ENCODE peak calls at places on chromosome 19, in ten cellular contexts. One of them, this sample, is unnamed. For H3K4me1, the result is how much of the 10 kb centered on the place peaks cover.

GRCh38 chr19:52992109-52993004 is 21.4 kb upstream of the ERVV-1 start:
- DNase-seq in endothelial cell of umbilical vein: peak
- DNase-seq in spleen: peak
- DNase-seq in upper lobe of left lung: no peak
- DNase-seq in uterus: peak
- DNase-seq in IMR-90: no peak
- DNase-seq in adrenal gland: no peak
- DNase-seq in A549: no peak
- DNase-seq in HCT116: no peak
- DNase-seq in esophagus squamous epithelium: no peak
- DNase-seq in this sample: peak

GRCh38 chr19:18897108-18898029 is 1.4 kb upstream of the CERS1 start:
- DNase-seq in endothelial cell of umbilical vein: no peak
- DNase-seq in spleen: peak
- DNase-seq in upper lobe of left lung: no peak
- DNase-seq in uterus: no peak
- DNase-seq in IMR-90: no peak
- DNase-seq in adrenal gland: no peak
- DNase-seq in A549: no peak
- DNase-seq in HCT116: no peak
- DNase-seq in esophagus squamous epithelium: no peak
- DNase-seq in this sample: no peak

GRCh38 chr19:4969772-4970531 is 1.0 kb downstream of the KDM4B start:
- DNase-seq in endothelial cell of umbilical vein: peak
- DNase-seq in spleen: peak
- DNase-seq in upper lobe of left lung: peak
- DNase-seq in uterus: no peak
- DNase-seq in IMR-90: no peak
- DNase-seq in adrenal gland: peak
- DNase-seq in A549: no peak
- DNase-seq in HCT116: no peak
- DNase-seq in esophagus squamous epithelium: no peak
- DNase-seq in this sample: no peak

GRCh38 chr19:51272183-51272817 is 21.4 kb downstream of the SIGLECL1 start:
- DNase-seq in endothelial cell of umbilical vein: no peak
- DNase-seq in spleen: peak
- DNase-seq in upper lobe of left lung: no peak
- DNase-seq in uterus: no peak
- DNase-seq in IMR-90: no peak
- DNase-seq in adrenal gland: no peak
- DNase-seq in A549: no peak
- DNase-seq in HCT116: no peak
- DNase-seq in esophagus squamous epithelium: no peak
- DNase-seq in this sample: no peak

GRCh38 chr19:3608750-3609322 is 2.2 kb upstream of the TBXA2R start:
- DNase-seq in endothelial cell of umbilical vein: peak
- DNase-seq in spleen: no peak
- DNase-seq in upper lobe of left lung: peak
- DNase-seq in uterus: no peak
- DNase-seq in IMR-90: no peak
- DNase-seq in adrenal gland: peak
- DNase-seq in A549: no peak
- DNase-seq in HCT116: no peak
- DNase-seq in esophagus squamous epithelium: no peak
- DNase-seq in this sample: peak

GRCh38 chr19:7507884-7508283 is 8.0 kb upstream of the ZNF358 start:
- DNase-seq in endothelial cell of umbilical vein: peak
- DNase-seq in spleen: peak
- DNase-seq in upper lobe of left lung: peak
- DNase-seq in uterus: no peak
- DNase-seq in IMR-90: peak
- DNase-seq in adrenal gland: peak
- DNase-seq in A549: peak
- DNase-seq in HCT116: peak
- DNase-seq in esophagus squamous epithelium: no peak
- DNase-seq in this sample: peak

GRCh38 chr19:21765151-21765550 is 2.2 kb downstream of the ZNF100 start:
- DNase-seq in endothelial cell of umbilical vein: no peak
- DNase-seq in spleen: no peak
- DNase-seq in upper lobe of left lung: no peak
- DNase-seq in uterus: no peak
- DNase-seq in IMR-90: no peak
- DNase-seq in adrenal gland: no peak
- DNase-seq in A549: no peak
- DNase-seq in HCT116: peak
- DNase-seq in esophagus squamous epithelium: no peak
- DNase-seq in this sample: no peak

GRCh38 chr19:52296400-52296772 is 583 bp upstream of the ZNF480 start:
- DNase-seq in endothelial cell of umbilical vein: no peak
- DNase-seq in spleen: no peak
- DNase-seq in upper lobe of left lung: peak
- DNase-seq in uterus: no peak
- DNase-seq in IMR-90: no peak
- DNase-seq in adrenal gland: no peak
- DNase-seq in A549: no peak
- DNase-seq in HCT116: no peak
- DNase-seq in esophagus squamous epithelium: no peak
- DNase-seq in this sample: no peak

GRCh38 chr19:47074621-47075020 is 26.2 kb upstream of the TMEM160 start:
- DNase-seq in endothelial cell of umbilical vein: no peak
- DNase-seq in spleen: no peak
- DNase-seq in upper lobe of left lung: no peak
- DNase-seq in uterus: no peak
- DNase-seq in IMR-90: no peak
- DNase-seq in adrenal gland: no peak
- DNase-seq in A549: no peak
- DNase-seq in HCT116: no peak
- DNase-seq in esophagus squamous epithelium: no peak
- DNase-seq in this sample: no peak

GRCh38 chr19:39631178-39631577 is 24.5 kb upstream of the LGALS16 start:
- DNase-seq in endothelial cell of umbilical vein: no peak
- DNase-seq in spleen: no peak
- DNase-seq in upper lobe of left lung: no peak
- DNase-seq in uterus: no peak
- DNase-seq in IMR-90: no peak
- DNase-seq in adrenal gland: no peak
- DNase-seq in A549: no peak
- DNase-seq in HCT116: no peak
- DNase-seq in esophagus squamous epithelium: no peak
- DNase-seq in this sample: no peak

GRCh38 chr19:7421941-7422744 is 66.7 kb downstream of the PEX11G start:
- DNase-seq in endothelial cell of umbilical vein: no peak
- DNase-seq in spleen: no peak
- DNase-seq in upper lobe of left lung: no peak
- DNase-seq in uterus: no peak
- DNase-seq in IMR-90: no peak
- DNase-seq in adrenal gland: no peak
- DNase-seq in A549: no peak
- DNase-seq in HCT116: peak
- DNase-seq in esophagus squamous epithelium: no peak
- DNase-seq in this sample: no peak

GRCh38 chr19:46416077-46416709 is 2.8 kb upstream of the CCDC8 start:
- DNase-seq in endothelial cell of umbilical vein: peak
- DNase-seq in spleen: peak
- DNase-seq in upper lobe of left lung: peak
- DNase-seq in uterus: peak
- DNase-seq in IMR-90: peak
- DNase-seq in adrenal gland: peak
- DNase-seq in A549: peak
- DNase-seq in HCT116: peak
- DNase-seq in esophagus squamous epithelium: no peak
- DNase-seq in this sample: peak

GRCh38 chr19:1860133-1860775 is 3.1 kb downstream of the KLF16 start:
- DNase-seq in endothelial cell of umbilical vein: no peak
- DNase-seq in spleen: no peak
- DNase-seq in upper lobe of left lung: no peak
- DNase-seq in uterus: peak
- DNase-seq in IMR-90: peak
- DNase-seq in adrenal gland: no peak
- DNase-seq in A549: no peak
- DNase-seq in HCT116: no peak
- DNase-seq in esophagus squamous epithelium: no peak
- DNase-seq in this sample: peak
- TF ChIP-seq POLR2A in endothelial cell of umbilical vein: no peak
- TF ChIP-seq POLR2A in spleen: no peak
- TF ChIP-seq POLR2A in upper lobe of left lung: no peak
- TF ChIP-seq POLR2A in uterus: no peak
- TF ChIP-seq POLR2A in IMR-90: peak
- TF ChIP-seq POLR2A in adrenal gland: no peak
- TF ChIP-seq POLR2A in A549: no peak
- TF ChIP-seq POLR2A in HCT116: no peak
- TF ChIP-seq POLR2A in esophagus squamous epithelium: no peak
- TF ChIP-seq POLR2A in this sample: peak

DNA sequence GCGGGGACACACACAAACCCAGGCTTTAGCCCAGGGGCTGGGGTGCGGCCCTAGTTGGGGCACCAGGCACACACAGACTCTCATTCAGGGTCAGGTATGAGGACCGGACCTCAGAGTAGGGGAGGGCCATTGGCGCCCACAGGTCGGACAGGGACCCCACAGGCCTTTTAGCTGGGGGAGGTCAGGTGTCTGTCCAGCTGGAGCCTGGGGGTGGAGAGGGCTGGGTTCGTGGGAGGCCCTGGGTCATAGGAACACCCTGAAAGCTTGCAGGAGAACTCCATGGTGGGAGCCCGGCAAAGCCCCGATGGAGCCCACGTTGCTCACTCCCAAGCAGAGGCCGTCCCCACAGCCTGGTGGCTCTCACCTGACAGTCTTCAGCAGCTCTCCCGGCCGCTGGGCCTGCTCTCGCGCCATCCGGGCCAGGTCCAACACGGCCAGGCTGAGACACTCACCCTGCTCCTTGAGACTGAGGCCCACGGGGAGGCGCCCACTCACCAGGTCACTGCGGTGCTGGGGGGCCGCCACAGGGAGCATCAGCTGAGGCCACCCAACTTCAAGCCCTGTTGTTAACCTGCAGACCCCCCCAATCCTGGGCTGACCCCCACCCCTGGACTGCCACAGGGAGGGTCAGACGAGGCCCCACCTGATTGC is 5.0 kb downstream of the JAK3 start:
- DNase-seq in endothelial cell of umbilical vein: no peak
- DNase-seq in spleen: peak
- DNase-seq in upper lobe of left lung: no peak
- DNase-seq in uterus: no peak
- DNase-seq in IMR-90: no peak
- DNase-seq in adrenal gland: no peak
- DNase-seq in A549: no peak
- DNase-seq in HCT116: no peak
- DNase-seq in esophagus squamous epithelium: no peak
- DNase-seq in this sample: peak
- H3K4me1 ChIP-seq in endothelial cell of umbilical vein: under half
- H3K4me1 ChIP-seq in spleen: under half
- H3K4me1 ChIP-seq in upper lobe of left lung: under half
- H3K4me1 ChIP-seq in uterus: under half
- H3K4me1 ChIP-seq in IMR-90: under half
- H3K4me1 ChIP-seq in adrenal gland: under half
- H3K4me1 ChIP-seq in A549: under half
- H3K4me1 ChIP-seq in HCT116: under half
- H3K4me1 ChIP-seq in esophagus squamous epithelium: under half
- H3K4me1 ChIP-seq in this sample: under half

DNA sequence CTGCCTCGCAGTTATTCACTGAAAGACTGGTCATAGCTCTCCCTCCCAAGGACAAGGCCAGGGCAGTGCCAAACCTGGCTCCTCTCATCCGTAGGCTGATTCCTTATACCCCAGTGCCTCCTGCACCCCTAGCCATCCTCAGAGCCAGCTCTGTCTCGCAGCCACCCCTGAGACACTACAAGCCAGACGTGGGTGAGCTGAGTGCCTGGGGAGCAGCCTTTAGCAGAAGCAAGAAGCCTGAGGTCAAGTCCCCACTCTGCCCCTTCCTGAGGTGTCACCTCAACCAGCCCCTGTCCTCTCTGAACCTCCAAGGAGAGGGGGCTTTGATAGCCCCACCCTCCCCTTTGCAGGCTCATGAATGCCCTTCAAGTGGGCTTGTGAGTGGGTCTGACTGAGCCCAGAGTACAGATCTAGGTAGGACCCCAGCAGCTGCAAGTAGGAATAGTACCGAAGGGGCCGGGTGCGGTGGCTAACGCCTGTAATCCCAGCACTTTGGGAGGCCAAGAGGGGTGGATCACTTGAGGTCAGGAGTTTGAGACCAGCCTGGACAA is 14.8 kb upstream of the AKAP8L start:
- DNase-seq in endothelial cell of umbilical vein: no peak
- DNase-seq in spleen: peak
- DNase-seq in upper lobe of left lung: no peak
- DNase-seq in uterus: no peak
- DNase-seq in IMR-90: no peak
- DNase-seq in adrenal gland: no peak
- DNase-seq in A549: no peak
- DNase-seq in HCT116: no peak
- DNase-seq in esophagus squamous epithelium: no peak
- DNase-seq in this sample: no peak
- H3K4me3 ChIP-seq in endothelial cell of umbilical vein: no peak
- H3K4me3 ChIP-seq in spleen: peak
- H3K4me3 ChIP-seq in upper lobe of left lung: peak
- H3K4me3 ChIP-seq in uterus: peak
- H3K4me3 ChIP-seq in IMR-90: peak
- H3K4me3 ChIP-seq in adrenal gland: no peak
- H3K4me3 ChIP-seq in A549: peak
- H3K4me3 ChIP-seq in HCT116: peak
- H3K4me3 ChIP-seq in esophagus squamous epithelium: peak
- H3K4me3 ChIP-seq in this sample: peak

GRCh38 chr19:1590641-1591397 is 1.8 kb downstream of the MBD3 start:
- DNase-seq in endothelial cell of umbilical vein: peak
- DNase-seq in spleen: no peak
- DNase-seq in upper lobe of left lung: no peak
- DNase-seq in uterus: no peak
- DNase-seq in IMR-90: no peak
- DNase-seq in adrenal gland: no peak
- DNase-seq in A549: no peak
- DNase-seq in HCT116: no peak
- DNase-seq in esophagus squamous epithelium: no peak
- DNase-seq in this sample: no peak

GRCh38 chr19:1591421-1592022 is 1.1 kb downstream of the MBD3 start:
- DNase-seq in endothelial cell of umbilical vein: peak
- DNase-seq in spleen: no peak
- DNase-seq in upper lobe of left lung: no peak
- DNase-seq in uterus: no peak
- DNase-seq in IMR-90: no peak
- DNase-seq in adrenal gland: peak
- DNase-seq in A549: no peak
- DNase-seq in HCT116: no peak
- DNase-seq in esophagus squamous epithelium: no peak
- DNase-seq in this sample: no peak

GRCh38 chr19:1592023-1592754 is 476 bp downstream of the MBD3 start:
- DNase-seq in endothelial cell of umbilical vein: peak
- DNase-seq in spleen: peak
- DNase-seq in upper lobe of left lung: peak
- DNase-seq in uterus: peak
- DNase-seq in IMR-90: peak
- DNase-seq in adrenal gland: peak
- DNase-seq in A549: peak
- DNase-seq in HCT116: peak
- DNase-seq in esophagus squamous epithelium: no peak
- DNase-seq in this sample: peak

GRCh38 chr19:1587872-1588271 is 4.8 kb downstream of the MBD3 start:
- DNase-seq in endothelial cell of umbilical vein: no peak
- DNase-seq in spleen: no peak
- DNase-seq in upper lobe of left lung: no peak
- DNase-seq in uterus: no peak
- DNase-seq in IMR-90: no peak
- DNase-seq in adrenal gland: no peak
- DNase-seq in A549: no peak
- DNase-seq in HCT116: no peak
- DNase-seq in esophagus squamous epithelium: no peak
- DNase-seq in this sample: no peak

GRCh38 chr19:1592755-1593628 is at the start of gene MBD3:
- DNase-seq in endothelial cell of umbilical vein: peak
- DNase-seq in spleen: peak
- DNase-seq in upper lobe of left lung: peak
- DNase-seq in uterus: peak
- DNase-seq in IMR-90: peak
- DNase-seq in adrenal gland: peak
- DNase-seq in A549: peak
- DNase-seq in HCT116: peak
- DNase-seq in esophagus squamous epithelium: peak
- DNase-seq in this sample: peak
- TF ChIP-seq POLR2A in endothelial cell of umbilical vein: peak
- TF ChIP-seq POLR2A in spleen: no peak
- TF ChIP-seq POLR2A in upper lobe of left lung: peak
- TF ChIP-seq POLR2A in uterus: peak
- TF ChIP-seq POLR2A in IMR-90: no peak
- TF ChIP-seq POLR2A in adrenal gland: no peak
- TF ChIP-seq POLR2A in A549: peak
- TF ChIP-seq POLR2A in HCT116: peak
- TF ChIP-seq POLR2A in esophagus squamous epithelium: no peak
- TF ChIP-seq POLR2A in this sample: no peak